ENCODE peak calls at places on chromosomes 2 and 18, in nine cellular contexts. P, K, E, O, B, X, N, V and Q are unnamed samples.

GRCh38 chr2:225994748-225995405 is 595.4 kb downstream of the NYAP2 start:
- DNase-seq in V (no peak), P (no peak), N (no peak), K (no peak), E (no peak), O (no peak), B (no peak), X (no peak), Q (no peak)

GRCh38 chr2:241008711-241009121 is 10.3 kb downstream of the SNED1 start:
- DNase-seq in K (no peak), E (no peak), X (no peak), P (no peak), B (no peak), N (peak), O (no peak), V (no peak), Q (no peak)

GRCh38 chr2:14567561-14567960 is 65.0 kb upstream of the LRATD1 start:
- DNase-seq in V (peak), O (no peak), N (no peak), E (no peak), B (no peak), X (no peak), K (no peak), P (no peak), Q (no peak)

GRCh38 chr2:216214768-216215167 is 105.6 kb downstream of the XRCC5 start:
- DNase-seq in P (no peak), N (no peak), B (no peak), V (no peak), E (no peak), K (no peak), O (no peak), X (no peak), Q (no peak)

GRCh38 chr2:79065176-79065575 is 22.6 kb downstream of the REG1B start:
- DNase-seq in N (no peak), E (no peak), V (no peak), O (no peak), B (no peak), X (no peak), P (no peak), K (no peak), Q (no peak)

GRCh38 chr2:121532347-121532766 is 1.7 kb downstream of the RNU4ATAC start:
- DNase-seq in P (no peak), X (no peak), N (no peak), B (no peak), V (no peak), K (no peak), O (no peak), E (no peak), Q (no peak)

GRCh38 chr2:59680863-59681262 is 872.6 kb downstream of the BCL11A start:
- DNase-seq in P (no peak), B (no peak), N (no peak), K (no peak), X (no peak), V (no peak), O (no peak), E (no peak), Q (no peak)

GRCh38 chr2:110818767-110819481 is 86.6 kb downstream of the ACOXL start:
- DNase-seq in B (no peak), P (no peak), K (no peak), E (no peak), N (no peak), O (no peak), V (no peak), X (no peak), Q (no peak)

DNA sequence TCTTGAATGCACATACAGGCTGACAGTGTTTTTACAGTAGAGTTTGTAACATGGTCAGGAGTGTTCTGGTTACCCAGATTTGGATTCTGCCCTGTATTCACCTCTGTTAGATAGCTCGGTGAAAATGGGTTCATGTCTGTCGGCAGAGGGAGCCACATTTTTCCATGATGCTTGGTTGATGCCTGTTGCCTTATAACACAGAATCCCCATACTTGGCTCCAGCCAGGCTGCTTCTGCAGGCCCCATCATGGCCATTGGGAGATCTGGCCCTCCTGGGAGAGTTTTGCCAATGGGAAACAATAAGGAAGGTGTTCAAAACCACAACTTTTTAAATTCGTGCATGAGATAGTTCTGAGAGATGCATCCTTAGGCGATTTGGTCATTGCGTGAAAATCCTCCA is 78.1 kb downstream of the WDSUB1 start:
- DNase-seq in N (no peak), V (no peak), B (no peak), E (no peak), P (no peak), K (no peak), X (no peak), O (no peak), Q (no peak)
- TF ChIP-seq CTCF in N (no peak), V (no peak), B (no peak), E (no peak), P (no peak), K (no peak), X (no peak), O (peak), Q (no peak)

DNA sequence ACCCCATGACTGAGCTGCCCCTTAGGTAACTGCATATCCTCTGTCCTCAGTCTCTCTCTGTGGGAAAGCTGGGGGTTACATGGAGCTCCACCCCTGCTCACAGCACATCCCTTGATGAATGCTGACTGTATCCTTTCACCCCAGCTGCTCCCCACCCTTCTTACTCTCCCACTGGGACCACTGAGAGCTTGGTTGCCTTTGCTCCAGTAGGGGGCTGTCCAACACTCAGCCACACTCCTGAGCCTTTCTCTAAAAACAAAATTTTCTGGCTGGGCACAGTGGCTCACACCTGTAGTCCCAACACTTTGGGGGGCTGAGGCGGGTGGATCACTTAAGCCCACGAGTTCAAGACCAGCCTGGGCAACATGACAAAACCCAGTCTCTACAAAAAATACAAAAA is 89.2 kb upstream of the MSH2 start:
- DNase-seq in E (no peak), O (no peak), V (no peak), X (no peak), N (no peak), B (no peak), P (no peak), K (no peak), Q (no peak)
- TF ChIP-seq CTCF in E (no peak), O (no peak), V (no peak), X (no peak), N (no peak), B (no peak), P (no peak), K (no peak), Q (no peak)

GRCh38 chr2:103363639-103364038 is 601.8 kb downstream of the TMEM182 start:
- DNase-seq in X (no peak), O (no peak), E (no peak), P (no peak), B (no peak), N (no peak), V (no peak), K (no peak), Q (no peak)

GRCh38 chr2:103365071-103365470 is 603.2 kb downstream of the TMEM182 start:
- DNase-seq in V (no peak), K (no peak), B (no peak), X (no peak), P (no peak), O (no peak), N (no peak), E (no peak), Q (no peak)

GRCh38 chr2:103367877-103368276 is 606.0 kb downstream of the TMEM182 start:
- DNase-seq in K (no peak), O (no peak), N (no peak), V (no peak), B (no peak), X (no peak), P (no peak), E (no peak), Q (no peak)
- TF ChIP-seq CTCF in K (no peak), O (no peak), N (no peak), V (no peak), B (no peak), X (no peak), P (no peak), E (no peak), Q (no peak)

DNA sequence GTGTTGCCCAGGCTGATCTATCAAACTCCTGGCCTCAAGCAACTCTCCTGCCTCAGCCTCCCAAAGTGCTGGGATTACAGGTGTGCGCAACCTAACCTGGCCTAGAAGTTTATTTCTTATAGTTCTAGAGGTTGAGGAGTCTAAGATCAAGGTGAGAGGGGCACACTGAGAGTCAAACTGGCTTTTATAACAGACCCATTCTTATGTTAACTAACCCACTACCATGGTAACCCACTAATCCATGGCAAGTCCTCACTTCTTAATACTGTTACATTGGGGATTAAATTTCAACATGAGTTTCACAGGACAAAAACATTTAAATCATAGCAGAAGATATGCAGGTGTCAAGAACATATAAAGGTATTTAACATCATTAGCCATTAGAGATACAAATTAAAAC is 50.6 kb downstream of the MDH1 start:
- DNase-seq in P (no peak), O (no peak), X (no peak), N (no peak), E (no peak), V (no peak), B (no peak), K (no peak), Q (no peak)
- TF ChIP-seq CTCF in P (no peak), O (no peak), X (no peak), N (no peak), E (no peak), V (no peak), B (no peak), K (no peak), Q (no peak)

DNA sequence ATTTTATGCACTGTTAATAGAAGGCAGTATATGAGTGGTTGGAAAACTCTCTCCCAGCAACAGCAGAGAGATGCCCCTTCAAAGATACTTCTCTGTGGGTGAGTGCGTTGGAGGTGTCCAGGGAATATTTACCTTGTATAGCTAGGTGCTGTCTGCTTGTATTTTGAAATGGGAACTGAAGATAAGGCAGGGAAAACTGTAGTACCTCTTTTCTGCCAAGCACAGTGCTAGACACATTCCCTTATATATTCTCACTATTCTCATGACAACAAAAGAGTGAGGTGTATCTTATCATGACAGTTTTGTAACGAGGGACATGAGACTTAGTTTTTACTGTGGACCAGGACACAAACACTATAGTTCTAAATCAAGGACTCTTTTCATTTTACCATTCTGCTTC is 2.1 kb downstream of the TTC39C start:
- DNase-seq in V (peak), K (no peak), B (no peak), P (no peak), O (peak), E (no peak), X (no peak), N (no peak), Q (no peak)
- TF ChIP-seq CTCF in V (peak), K (no peak), B (peak), P (peak), O (peak), E (peak), X (peak), N (no peak), Q (no peak)